ENCODE peak calls at places on chromosomes 2 and 18, in five cellular contexts. One of them, this sample, is unnamed.
A peak's percentile ranks its signal among the peaks of the same experiment; 100 is the strongest.

GRCh38 chr2:195961873-195962272 is 106.8 kb downstream of the DNAH7 start:
- DNase-seq in ovary: no peak
- DNase-seq in lower lobe of right lung: no peak
- DNase-seq in osteoblast: no peak
- DNase-seq in CD4-positive, alpha-beta T cell: no peak
- DNase-seq in this sample: no peak

GRCh38 chr2:85770369-85770768 is 16.6 kb downstream of the ATOH8 start:
- DNase-seq in ovary: no peak
- DNase-seq in lower lobe of right lung: no peak
- DNase-seq in osteoblast: peak; percentile 80
- DNase-seq in CD4-positive, alpha-beta T cell: no peak
- DNase-seq in this sample: no peak

GRCh38 chr2:173955867-173956266 is 9.3 kb downstream of the SP3 start:
- DNase-seq in ovary: no peak
- DNase-seq in lower lobe of right lung: no peak
- DNase-seq in osteoblast: no peak
- DNase-seq in CD4-positive, alpha-beta T cell: no peak
- DNase-seq in this sample: no peak

GRCh38 chr2:196963961-196964360 is 37.5 kb upstream of the PGAP1 start:
- DNase-seq in ovary: no peak
- DNase-seq in lower lobe of right lung: no peak
- DNase-seq in osteoblast: no peak
- DNase-seq in CD4-positive, alpha-beta T cell: no peak
- DNase-seq in this sample: no peak

GRCh38 chr2:199469514-199470360 is 12.0 kb upstream of the SATB2 start:
- DNase-seq in ovary: no peak
- DNase-seq in lower lobe of right lung: no peak
- DNase-seq in osteoblast: peak; percentile 61
- DNase-seq in CD4-positive, alpha-beta T cell: no peak
- DNase-seq in this sample: no peak

GRCh38 chr18:74511823-74512222 is 15.7 kb downstream of the CNDP2 start:
- DNase-seq in ovary: no peak
- DNase-seq in lower lobe of right lung: no peak
- DNase-seq in osteoblast: no peak
- DNase-seq in CD4-positive, alpha-beta T cell: no peak
- DNase-seq in this sample: no peak

GRCh38 chr2:159457589-159457988 is 158.8 kb downstream of the BAZ2B start:
- DNase-seq in ovary: no peak
- DNase-seq in lower lobe of right lung: no peak
- DNase-seq in osteoblast: no peak
- DNase-seq in CD4-positive, alpha-beta T cell: no peak
- DNase-seq in this sample: no peak

GRCh38 chr18:79567481-79568147 is 112.0 kb upstream of the CTDP1 start:
- DNase-seq in ovary: no peak
- DNase-seq in lower lobe of right lung: peak; percentile 47
- DNase-seq in osteoblast: peak; percentile 99
- DNase-seq in CD4-positive, alpha-beta T cell: no peak
- DNase-seq in this sample: peak; percentile 49

GRCh38 chr2:218015831-218016521 is 13.2 kb upstream of the TNS1 start:
- DNase-seq in ovary: no peak
- DNase-seq in lower lobe of right lung: no peak
- DNase-seq in osteoblast: peak; percentile 49
- DNase-seq in CD4-positive, alpha-beta T cell: no peak
- DNase-seq in this sample: no peak

GRCh38 chr2:205405752-205406151 is 276.5 kb upstream of the NRP2 start:
- DNase-seq in ovary: no peak
- DNase-seq in lower lobe of right lung: no peak
- DNase-seq in osteoblast: peak; percentile 25
- DNase-seq in CD4-positive, alpha-beta T cell: no peak
- DNase-seq in this sample: no peak

GRCh38 chr2:86785456-86785855 is 5.3 kb downstream of the CD8A start:
- DNase-seq in ovary: no peak
- DNase-seq in lower lobe of right lung: no peak
- DNase-seq in osteoblast: no peak
- DNase-seq in CD4-positive, alpha-beta T cell: no peak
- DNase-seq in this sample: no peak

GRCh38 chr2:86523491-86523890 is 39.8 kb downstream of the CHMP3 start:
- DNase-seq in ovary: no peak
- DNase-seq in lower lobe of right lung: no peak
- DNase-seq in osteoblast: no peak
- DNase-seq in CD4-positive, alpha-beta T cell: no peak
- DNase-seq in this sample: no peak

GRCh38 chr18:49111191-49111988 is 160.6 kb upstream of the SMAD7 start:
- DNase-seq in ovary: no peak
- DNase-seq in lower lobe of right lung: no peak
- DNase-seq in osteoblast: no peak
- DNase-seq in CD4-positive, alpha-beta T cell: no peak
- DNase-seq in this sample: no peak

GRCh38 chr2:166775176-166775575 is 113.1 kb upstream of the XIRP2 start:
- DNase-seq in ovary: no peak
- DNase-seq in lower lobe of right lung: no peak
- DNase-seq in osteoblast: no peak
- DNase-seq in CD4-positive, alpha-beta T cell: no peak
- DNase-seq in this sample: no peak

GRCh38 chr2:16568998-16569397 is 96.6 kb downstream of the CYRIA start:
- DNase-seq in ovary: no peak
- DNase-seq in lower lobe of right lung: no peak
- DNase-seq in osteoblast: no peak
- DNase-seq in CD4-positive, alpha-beta T cell: no peak
- DNase-seq in this sample: no peak

GRCh38 chr18:3703732-3704176 is 253.8 kb downstream of the TGIF1 start:
- DNase-seq in ovary: peak; percentile 60
- DNase-seq in lower lobe of right lung: peak; percentile 65
- DNase-seq in osteoblast: peak; percentile 90
- DNase-seq in CD4-positive, alpha-beta T cell: no peak
- DNase-seq in this sample: peak; percentile 62

GRCh38 chr2:201793631-201794030 is 12.7 kb upstream of the CDK15 start:
- DNase-seq in ovary: no peak
- DNase-seq in lower lobe of right lung: no peak
- DNase-seq in osteoblast: no peak
- DNase-seq in CD4-positive, alpha-beta T cell: no peak
- DNase-seq in this sample: no peak

GRCh38 chr2:132720393-132720792 is 50.4 kb upstream of the LYPD1 start:
- DNase-seq in ovary: no peak
- DNase-seq in lower lobe of right lung: no peak
- DNase-seq in osteoblast: no peak
- DNase-seq in CD4-positive, alpha-beta T cell: no peak
- DNase-seq in this sample: no peak

GRCh38 chr2:184685999-184686841 is 87.9 kb downstream of the ZNF804A start:
- DNase-seq in ovary: no peak
- DNase-seq in lower lobe of right lung: no peak
- DNase-seq in osteoblast: peak; percentile 9
- DNase-seq in CD4-positive, alpha-beta T cell: no peak
- DNase-seq in this sample: no peak

GRCh38 chr2:170143045-170143717 is 34.8 kb upstream of the MYO3B start:
- DNase-seq in ovary: no peak
- DNase-seq in lower lobe of right lung: no peak
- DNase-seq in osteoblast: no peak
- DNase-seq in CD4-positive, alpha-beta T cell: no peak
- DNase-seq in this sample: no peak

GRCh38 chr18:30500240-30500945 is 542.1 kb downstream of the DSC3 start:
- DNase-seq in ovary: no peak
- DNase-seq in lower lobe of right lung: no peak
- DNase-seq in osteoblast: no peak
- DNase-seq in CD4-positive, alpha-beta T cell: no peak
- DNase-seq in this sample: no peak

GRCh38 chr2:237627463-237628321 is at the start of gene LRRFIP1:
- DNase-seq in ovary: peak; percentile 57
- DNase-seq in lower lobe of right lung: no peak
- DNase-seq in osteoblast: peak; percentile 94
- DNase-seq in CD4-positive, alpha-beta T cell: peak; percentile 34
- DNase-seq in this sample: peak; percentile 29

GRCh38 chr18:70372450-70373061 is 83.7 kb downstream of the SOCS6 start:
- DNase-seq in ovary: no peak
- DNase-seq in lower lobe of right lung: no peak
- DNase-seq in osteoblast: no peak
- DNase-seq in CD4-positive, alpha-beta T cell: no peak
- DNase-seq in this sample: no peak

GRCh38 chr18:73677458-73677857 is 470.2 kb downstream of the FBXO15 start:
- DNase-seq in ovary: no peak
- DNase-seq in lower lobe of right lung: no peak
- DNase-seq in osteoblast: no peak
- DNase-seq in CD4-positive, alpha-beta T cell: no peak
- DNase-seq in this sample: no peak

GRCh38 chr2:52258038-52258437 is 1226.1 kb upstream of the NRXN1 start:
- DNase-seq in ovary: no peak
- DNase-seq in lower lobe of right lung: no peak
- DNase-seq in osteoblast: no peak
- DNase-seq in CD4-positive, alpha-beta T cell: no peak
- DNase-seq in this sample: no peak

GRCh38 chr2:68127358-68128242 is 30.1 kb upstream of the PNO1 start:
- DNase-seq in ovary: no peak
- DNase-seq in lower lobe of right lung: no peak
- DNase-seq in osteoblast: no peak
- DNase-seq in CD4-positive, alpha-beta T cell: no peak
- DNase-seq in this sample: no peak

GRCh38 chr2:25035537-25036220 is 6.2 kb upstream of the EFR3B start:
- DNase-seq in ovary: no peak
- DNase-seq in lower lobe of right lung: peak; percentile 54
- DNase-seq in osteoblast: no peak
- DNase-seq in CD4-positive, alpha-beta T cell: no peak
- DNase-seq in this sample: no peak

GRCh38 chr2:65639156-65639876 is 206.9 kb upstream of the SPRED2 start:
- DNase-seq in ovary: no peak
- DNase-seq in lower lobe of right lung: no peak
- DNase-seq in osteoblast: no peak
- DNase-seq in CD4-positive, alpha-beta T cell: no peak
- DNase-seq in this sample: no peak

GRCh38 chr2:21183726-21184125 is 60.0 kb downstream of the TDRD15 start:
- DNase-seq in ovary: no peak
- DNase-seq in lower lobe of right lung: no peak
- DNase-seq in osteoblast: no peak
- DNase-seq in CD4-positive, alpha-beta T cell: no peak
- DNase-seq in this sample: no peak

GRCh38 chr18:66119347-66119746 is 368.5 kb downstream of the CDH7 start:
- DNase-seq in ovary: no peak
- DNase-seq in lower lobe of right lung: no peak
- DNase-seq in osteoblast: no peak
- DNase-seq in CD4-positive, alpha-beta T cell: no peak
- DNase-seq in this sample: no peak

GRCh38 chr2:128531856-128532255 is 213.2 kb upstream of the HS6ST1 start:
- DNase-seq in ovary: no peak
- DNase-seq in lower lobe of right lung: no peak
- DNase-seq in osteoblast: no peak
- DNase-seq in CD4-positive, alpha-beta T cell: no peak
- DNase-seq in this sample: no peak
- TF ChIP-seq CTCF in ovary: no peak
- TF ChIP-seq CTCF in lower lobe of right lung: peak; percentile 35
- TF ChIP-seq CTCF in osteoblast: peak; percentile 32
- TF ChIP-seq CTCF in CD4-positive, alpha-beta T cell: no peak
- TF ChIP-seq CTCF in this sample: no peak

DNA sequence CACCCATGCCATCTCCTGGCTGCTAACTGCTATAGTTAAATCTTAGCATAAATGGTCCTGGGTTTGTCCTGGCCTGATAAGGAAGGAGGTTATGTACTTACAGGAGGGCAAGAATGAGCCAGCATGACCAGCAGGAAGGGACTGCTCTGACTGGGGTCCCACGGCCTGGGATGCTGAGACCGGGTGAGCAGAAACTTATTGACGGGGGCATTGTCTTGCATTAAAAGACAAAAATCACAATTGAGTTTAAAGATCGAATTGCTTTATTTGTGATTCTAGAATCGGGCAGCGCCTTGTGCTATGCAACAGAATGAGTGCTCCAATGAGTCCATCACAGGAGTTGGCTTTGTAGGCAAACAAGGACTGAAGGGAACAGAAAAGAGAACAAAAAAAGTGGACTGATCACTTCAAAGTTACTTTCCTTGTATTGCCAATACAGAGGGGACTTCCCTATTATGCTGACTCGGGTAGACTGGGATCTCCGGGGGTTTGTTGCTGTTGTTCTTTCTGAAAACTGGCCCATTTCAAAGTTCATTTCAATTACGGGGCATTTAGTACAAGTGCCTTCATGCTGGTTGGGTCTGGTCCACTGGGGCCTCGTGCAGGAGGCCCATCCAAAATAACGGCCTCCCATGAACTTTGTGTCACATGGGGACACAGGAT is 87.1 kb upstream of the SLC66A3 start:
- DNase-seq in ovary: no peak
- DNase-seq in lower lobe of right lung: no peak
- DNase-seq in osteoblast: no peak
- DNase-seq in CD4-positive, alpha-beta T cell: no peak
- DNase-seq in this sample: no peak
- TF ChIP-seq CTCF in ovary: no peak
- TF ChIP-seq CTCF in lower lobe of right lung: no peak
- TF ChIP-seq CTCF in osteoblast: no peak
- TF ChIP-seq CTCF in CD4-positive, alpha-beta T cell: no peak
- TF ChIP-seq CTCF in this sample: no peak

DNA sequence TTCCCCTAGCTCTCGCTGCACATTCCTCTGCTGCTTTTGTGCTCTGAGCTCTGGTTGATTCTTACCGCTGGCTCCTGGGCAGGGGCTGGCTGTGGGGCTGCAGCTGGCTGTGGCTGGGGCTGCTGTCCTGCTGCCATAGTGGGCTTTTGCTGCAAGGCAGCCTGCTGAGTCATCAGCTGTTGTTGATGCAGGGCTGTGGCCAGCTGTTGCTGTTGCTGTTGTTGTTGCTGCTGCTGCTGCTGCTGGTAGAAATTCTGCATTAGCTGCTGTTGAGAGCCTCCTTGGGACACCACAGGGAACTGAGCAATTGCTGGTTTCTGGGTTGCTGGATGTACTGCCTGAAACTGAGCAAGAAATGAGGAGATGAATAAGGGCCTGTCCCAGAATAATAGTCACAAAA is 77.2 kb upstream of the NFU1 start:
- DNase-seq in ovary: peak; percentile 55
- DNase-seq in lower lobe of right lung: no peak
- DNase-seq in osteoblast: peak; percentile 78
- DNase-seq in CD4-positive, alpha-beta T cell: no peak
- DNase-seq in this sample: no peak
- TF ChIP-seq CTCF in ovary: no peak
- TF ChIP-seq CTCF in lower lobe of right lung: no peak
- TF ChIP-seq CTCF in osteoblast: peak; percentile 6
- TF ChIP-seq CTCF in CD4-positive, alpha-beta T cell: no peak
- TF ChIP-seq CTCF in this sample: no peak

DNA sequence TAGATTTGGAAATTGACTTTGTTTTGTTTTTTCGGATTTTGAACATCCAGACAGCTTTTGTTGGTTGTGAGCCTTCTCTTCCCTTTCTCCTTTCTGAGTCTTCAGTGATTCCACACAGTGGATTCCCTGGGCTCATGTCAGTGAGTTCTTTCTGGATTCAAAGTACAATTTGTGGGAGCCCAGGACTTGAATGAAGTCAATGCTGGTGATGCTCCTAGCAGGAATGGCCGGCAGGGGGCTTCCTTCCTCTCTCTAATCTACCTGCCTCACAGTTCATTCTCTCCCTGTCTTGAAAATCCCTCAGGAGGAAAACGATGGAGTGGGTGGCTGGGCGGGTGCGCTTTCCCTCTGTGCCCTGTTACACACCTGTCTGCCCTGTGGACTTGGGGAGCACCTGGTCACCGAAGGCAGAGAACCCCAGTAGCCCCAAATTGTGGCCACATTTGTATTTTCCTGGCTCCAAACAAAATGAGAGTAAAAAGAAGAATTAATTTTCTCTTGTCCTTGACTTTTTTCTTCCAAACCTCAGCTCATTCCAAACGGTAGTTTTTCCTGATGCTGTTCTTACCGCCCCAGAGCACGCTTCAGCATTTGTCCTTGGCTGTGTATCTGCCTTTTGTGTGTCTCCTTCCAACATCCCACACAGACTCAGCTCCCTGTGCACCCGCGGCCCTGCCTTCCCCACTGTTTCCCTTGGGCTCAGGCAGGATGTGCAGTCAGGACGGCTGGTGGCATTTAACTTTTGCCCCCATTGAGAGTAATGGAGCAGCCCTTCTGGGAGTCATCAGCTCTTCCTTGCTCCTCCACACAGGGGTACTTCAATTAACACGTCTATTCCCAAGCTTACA is 86.6 kb downstream of the MARCO start:
- DNase-seq in ovary: peak; percentile 35
- DNase-seq in lower lobe of right lung: no peak
- DNase-seq in osteoblast: no peak
- DNase-seq in CD4-positive, alpha-beta T cell: no peak
- DNase-seq in this sample: peak; percentile 54
- TF ChIP-seq CTCF in ovary: no peak
- TF ChIP-seq CTCF in lower lobe of right lung: peak; percentile 45
- TF ChIP-seq CTCF in osteoblast: peak; percentile 53
- TF ChIP-seq CTCF in CD4-positive, alpha-beta T cell: no peak
- TF ChIP-seq CTCF in this sample: peak; percentile 61

This sample was measured in endothelial cell.